ENCODE peak calls at places on chromosome 6, in four cellular contexts. I is RPMI7951, C is right cardiac atrium, F is left ventricle myocardium superior. P is an unnamed sample.

GRCh38 chr6:7135755-7136154 is 28.0 kb downstream of the RREB1 start:
- DNase-seq in I (peak; percentile 24), C (no peak), F (no peak), P (no peak)

GRCh38 chr6:56693988-56694387 is 51.3 kb upstream of the DST start:
- DNase-seq in I (no peak), C (no peak), F (no peak), P (no peak)

GRCh38 chr6:111824608-111825337 is 48.5 kb downstream of the FYN start:
- DNase-seq in I (no peak), C (no peak), F (no peak), P (no peak)

GRCh38 chr6:32413427-32414047 is 6.6 kb upstream of the BTNL2 start:
- DNase-seq in I (peak; percentile 51), C (peak; percentile 90), F (peak; percentile 81), P (peak; percentile 63)

GRCh38 chr6:36912583-36912982 is 26.8 kb downstream of the C6orf89 start:
- DNase-seq in I (peak; percentile 93), C (no peak), F (no peak), P (peak; percentile 74)

GRCh38 chr6:156890627-156891300 is 113.6 kb downstream of the ARID1B start:
- DNase-seq in I (no peak), C (no peak), F (no peak), P (no peak)

GRCh38 chr6:113893866-113894265 is 36.7 kb downstream of the MARCKS start:
- DNase-seq in I (peak; percentile 68), C (no peak), F (no peak), P (peak; percentile 9)

GRCh38 chr6:165863801-165864200 is 200.8 kb upstream of the PDE10A start:
- DNase-seq in I (no peak), C (no peak), F (no peak), P (no peak)

GRCh38 chr6:111269401-111269970 is 182.2 kb downstream of the SLC16A10 start:
- DNase-seq in I (no peak), C (no peak), F (no peak), P (no peak)

GRCh38 chr6:73704260-73704659 is 8.3 kb downstream of the CD109 start:
- DNase-seq in I (peak; percentile 99), C (no peak), F (no peak), P (peak; percentile 96)

GRCh38 chr6:120996340-120996739 is 337.9 kb downstream of the TBC1D32 start:
- DNase-seq in I (no peak), C (no peak), F (no peak), P (no peak)

GRCh38 chr6:33632603-33633039 is 11.5 kb downstream of the ITPR3 start:
- DNase-seq in I (peak; percentile 41), C (peak; percentile 69), F (peak; percentile 51), P (peak; percentile 66)

GRCh38 chr6:27812805-27813626 is 99.2 kb downstream of the OR2B2 start:
- DNase-seq in I (no peak), C (peak; percentile 44), F (no peak), P (no peak)

GRCh38 chr6:3644613-3645012 is 106.9 kb downstream of the PXDC1 start:
- DNase-seq in I (no peak), C (no peak), F (no peak), P (peak; percentile 57)

GRCh38 chr6:45026003-45026516 is 302.1 kb upstream of the RUNX2 start:
- DNase-seq in I (no peak), C (no peak), F (no peak), P (no peak)

GRCh38 chr6:138115191-138115590 is 8.0 kb upstream of the PERP start:
- DNase-seq in I (no peak), C (no peak), F (no peak), P (peak; percentile 10)